ENCODE peak calls at places on chromosome 3, in seven cellular contexts. M is uterus; Y is naive thymus-derived CD4-positive, alpha-beta T cell; I is IMR-90; L is CD8-positive, alpha-beta memory T cell; R is effector memory CD4-positive, alpha-beta T cell; B is SJSA1. P is an unnamed sample.

GRCh38 chr3:72968280-72968679 is 28.3 kb upstream of the PPP4R2 start:
- DNase-seq in M (no peak), Y (no peak), I (no peak), L (no peak), R (no peak), B (no peak), P (no peak)

GRCh38 chr3:111913163-111913763 is 54.2 kb downstream of the PHLDB2 start:
- DNase-seq in M (no peak), Y (no peak), I (no peak), L (no peak), R (no peak), B (no peak), P (no peak)

GRCh38 chr3:60190073-60190472 is 1061.2 kb downstream of the FHIT start:
- DNase-seq in M (no peak), Y (no peak), I (no peak), L (no peak), R (no peak), B (no peak), P (no peak)

GRCh38 chr3:57026918-57027317 is 33.5 kb upstream of the SPATA12 start:
- DNase-seq in M (no peak), Y (no peak), I (peak), L (no peak), R (no peak), B (no peak), P (no peak)

GRCh38 chr3:10198761-10199688 is 34.3 kb downstream of the IRAK2 start:
- DNase-seq in M (no peak), Y (peak), I (peak), L (peak), R (peak), B (no peak), P (no peak)

GRCh38 chr3:105365171-105365535 is 1.6 kb upstream of the ALCAM start:
- DNase-seq in M (no peak), Y (no peak), I (no peak), L (no peak), R (no peak), B (no peak), P (no peak)

GRCh38 chr3:195068045-195068444 is 202.9 kb downstream of the XXYLT1 start:
- DNase-seq in M (peak), Y (no peak), I (peak), L (no peak), R (no peak), B (no peak), P (no peak)

GRCh38 chr3:55167586-55168317 is 239.9 kb upstream of the LRTM1 start:
- DNase-seq in M (no peak), Y (no peak), I (peak), L (no peak), R (no peak), B (peak), P (no peak)

GRCh38 chr3:129329858-129330257 is 51.2 kb downstream of the HMCES start:
- DNase-seq in M (no peak), Y (no peak), I (peak), L (no peak), R (no peak), B (no peak), P (no peak)

GRCh38 chr3:143315766-143316165 is 196.2 kb downstream of the CHST2 start:
- DNase-seq in M (no peak), Y (no peak), I (no peak), L (no peak), R (no peak), B (no peak), P (no peak)

GRCh38 chr3:193857996-193858395 is 265.0 kb downstream of the OPA1 start:
- DNase-seq in M (no peak), Y (no peak), I (peak), L (no peak), R (no peak), B (no peak), P (no peak)

GRCh38 chr3:44883999-44884431 is 9.6 kb downstream of the TGM4 start:
- DNase-seq in M (no peak), Y (no peak), I (peak), L (no peak), R (no peak), B (peak), P (no peak)
- H3K27ac ChIP-seq in M (no peak), Y (no peak), I (peak), L (no peak), R (no peak), B (peak), P (no peak)

GRCh38 chr3:113873293-113873692 is 34.7 kb downstream of the GRAMD1C start:
- DNase-seq in M (no peak), Y (no peak), I (no peak), L (no peak), R (no peak), B (no peak), P (no peak)

GRCh38 chr3:113867506-113867905 is 28.9 kb downstream of the GRAMD1C start:
- DNase-seq in M (no peak), Y (no peak), I (peak), L (no peak), R (no peak), B (peak), P (no peak)
- H3K4me3 ChIP-seq in M (no peak), Y (no peak), I (no peak), L (no peak), R (no peak), B (no peak), P (no peak)

DNA sequence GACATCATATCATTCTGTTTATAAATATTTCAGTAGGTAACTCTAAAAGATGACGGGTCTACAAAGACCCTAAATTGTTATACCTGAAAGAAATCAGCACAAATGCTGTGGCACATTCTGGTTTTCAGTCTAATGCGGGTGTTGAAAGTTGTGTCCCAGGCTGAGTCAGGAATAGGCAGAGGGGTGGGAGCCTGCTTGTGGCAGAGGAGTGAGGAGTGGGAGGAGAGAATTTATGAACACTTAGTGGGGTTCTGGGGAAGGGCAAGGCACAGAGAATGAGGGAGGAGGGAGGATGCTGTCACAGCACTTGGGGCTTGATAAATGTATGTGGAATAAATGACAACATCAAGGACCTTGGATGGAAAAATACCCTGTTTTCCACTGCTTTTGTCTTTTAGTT is 49.2 kb downstream of the ZNF621 start:
- DNase-seq in M (no peak), Y (no peak), I (no peak), L (no peak), R (no peak), B (no peak), P (no peak)
- H3K27ac ChIP-seq in M (no peak), Y (no peak), I (no peak), L (no peak), R (no peak), B (no peak), P (no peak)

DNA sequence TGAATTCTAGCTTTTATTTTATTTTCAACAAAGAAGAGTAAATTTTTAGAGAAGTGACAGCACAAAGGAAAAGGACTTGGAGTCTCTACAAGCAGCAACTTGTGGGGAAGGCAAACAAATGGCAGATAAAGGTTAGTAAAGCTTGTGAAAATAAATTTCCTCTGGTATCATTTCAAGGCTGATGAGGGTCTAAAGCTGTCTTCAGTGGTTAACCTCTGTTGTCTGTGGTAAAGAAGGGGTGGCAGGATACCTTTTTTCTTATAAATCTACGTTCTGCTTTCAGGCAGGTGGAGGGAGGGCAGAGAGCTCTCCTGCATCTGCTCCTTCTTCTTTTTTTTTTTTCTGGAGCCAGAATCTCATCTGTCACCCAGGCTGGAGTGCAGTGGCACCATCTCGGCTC is 50.5 kb downstream of the NMD3 start:
- DNase-seq in M (no peak), Y (no peak), I (no peak), L (no peak), R (no peak), B (no peak), P (no peak)
- H3K4me3 ChIP-seq in M (no peak), Y (no peak), I (no peak), L (no peak), R (no peak), B (no peak), P (no peak)

GRCh38 chr3:159787794-159788205 is 200.8 kb upstream of the IL12A start:
- DNase-seq in M (no peak), Y (no peak), I (peak), L (no peak), R (no peak), B (peak), P (no peak)

GRCh38 chr3:159786489-159787181 is 202.0 kb upstream of the IL12A start:
- DNase-seq in M (no peak), Y (no peak), I (no peak), L (no peak), R (no peak), B (no peak), P (no peak)

GRCh38 chr3:159788291-159788690 is 200.3 kb upstream of the IL12A start:
- DNase-seq in M (no peak), Y (no peak), I (no peak), L (no peak), R (no peak), B (peak), P (no peak)

GRCh38 chr3:159788987-159789386 is 199.6 kb upstream of the IL12A start:
- DNase-seq in M (no peak), Y (no peak), I (no peak), L (no peak), R (no peak), B (no peak), P (no peak)

DNA sequence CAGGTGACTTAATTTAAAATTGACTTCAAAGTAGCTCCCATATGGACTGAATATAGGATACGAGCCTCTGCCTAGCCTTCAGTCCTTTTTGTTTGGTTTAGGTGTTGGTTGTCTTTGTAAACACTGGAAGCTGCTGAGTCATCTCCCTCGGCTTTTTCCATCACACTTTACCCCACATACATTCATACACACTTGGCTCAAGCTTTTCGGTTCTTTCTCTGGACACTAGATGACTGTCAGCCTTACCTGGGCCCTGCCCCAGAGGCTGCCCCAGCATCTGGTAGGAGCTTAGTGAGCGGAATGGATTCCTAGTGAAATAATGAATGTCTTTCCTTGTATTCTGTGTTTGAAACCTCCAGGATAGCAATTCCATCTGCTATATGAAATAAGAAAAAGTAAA is 201.4 kb upstream of the IL12A start:
- DNase-seq in M (no peak), Y (no peak), I (peak), L (no peak), R (no peak), B (peak), P (no peak)
- H3K27ac ChIP-seq in M (no peak), Y (no peak), I (peak), L (no peak), R (no peak), B (peak), P (peak)

DNA sequence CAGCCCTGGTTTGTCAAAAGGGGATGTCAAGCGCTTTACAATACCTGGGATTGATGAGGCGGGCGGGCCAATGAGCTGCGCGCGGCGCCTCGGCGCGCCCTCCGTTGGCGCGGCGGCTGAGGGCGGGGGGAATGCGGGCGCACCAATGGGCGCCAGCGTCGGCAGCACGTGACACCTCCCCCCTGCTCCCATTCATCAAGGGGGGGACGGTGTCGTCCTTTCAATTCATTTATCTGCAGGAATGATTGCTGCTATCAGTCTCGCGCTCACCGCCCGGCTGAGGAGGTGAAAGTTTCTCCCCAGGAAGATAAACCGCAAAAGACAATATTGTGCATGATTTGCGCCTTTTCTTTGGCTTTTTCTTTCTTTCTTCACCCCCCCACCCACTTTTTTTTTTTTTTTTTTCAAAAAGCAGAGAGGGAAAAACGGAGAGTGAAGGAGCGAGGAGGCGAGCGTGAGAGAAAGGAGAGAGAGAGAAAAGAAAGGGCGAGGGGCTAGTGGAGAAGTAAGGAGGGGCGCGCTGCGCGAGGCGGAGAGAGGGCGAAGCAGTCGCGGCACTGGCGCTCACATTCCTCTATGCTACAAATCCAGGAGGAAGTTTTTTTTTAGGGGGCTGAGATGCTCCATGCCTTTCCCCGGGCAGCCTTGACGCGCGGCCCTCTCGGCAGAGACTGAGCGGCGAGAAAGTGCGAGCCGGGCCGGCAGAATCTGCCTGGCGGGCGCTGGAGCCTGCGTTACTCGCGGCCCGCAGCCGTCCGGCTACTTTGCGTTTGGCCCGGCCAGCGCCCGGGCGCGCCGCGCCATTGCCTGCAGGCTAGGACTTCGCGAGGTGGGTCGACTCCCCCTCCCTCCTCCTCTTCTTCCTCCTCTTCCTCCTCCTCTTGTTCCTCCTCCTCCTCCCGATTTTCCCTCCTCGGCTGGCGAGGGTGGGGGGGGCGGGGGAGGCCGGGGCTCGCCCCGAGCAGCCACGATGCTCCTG is at the start of gene ZIC1:
- DNase-seq in M (no peak), Y (no peak), I (no peak), L (no peak), R (no peak), B (peak), P (peak)
- H3K4me3 ChIP-seq in M (peak), Y (no peak), I (no peak), L (no peak), R (no peak), B (peak), P (peak)

GRCh38 chr3:45966969-45967640 is 23.8 kb downstream of the CXCR6 start:
- DNase-seq in M (no peak), Y (no peak), I (no peak), L (no peak), R (no peak), B (no peak), P (peak)

GRCh38 chr3:45965281-45966052 is 22.2 kb downstream of the CXCR6 start:
- DNase-seq in M (no peak), Y (no peak), I (no peak), L (peak), R (no peak), B (no peak), P (no peak)

GRCh38 chr3:45962033-45962432 is 18.8 kb downstream of the CXCR6 start:
- DNase-seq in M (no peak), Y (no peak), I (no peak), L (no peak), R (no peak), B (no peak), P (no peak)

GRCh38 chr3:45966371-45966780 is 23.1 kb downstream of the CXCR6 start:
- DNase-seq in M (no peak), Y (no peak), I (no peak), L (no peak), R (no peak), B (no peak), P (no peak)

GRCh38 chr3:45964139-45964538 is 20.9 kb downstream of the CXCR6 start:
- DNase-seq in M (no peak), Y (no peak), I (no peak), L (no peak), R (no peak), B (no peak), P (no peak)
- H3K27ac ChIP-seq in M (no peak), Y (no peak), I (no peak), L (peak), R (no peak), B (no peak), P (no peak)

DNA sequence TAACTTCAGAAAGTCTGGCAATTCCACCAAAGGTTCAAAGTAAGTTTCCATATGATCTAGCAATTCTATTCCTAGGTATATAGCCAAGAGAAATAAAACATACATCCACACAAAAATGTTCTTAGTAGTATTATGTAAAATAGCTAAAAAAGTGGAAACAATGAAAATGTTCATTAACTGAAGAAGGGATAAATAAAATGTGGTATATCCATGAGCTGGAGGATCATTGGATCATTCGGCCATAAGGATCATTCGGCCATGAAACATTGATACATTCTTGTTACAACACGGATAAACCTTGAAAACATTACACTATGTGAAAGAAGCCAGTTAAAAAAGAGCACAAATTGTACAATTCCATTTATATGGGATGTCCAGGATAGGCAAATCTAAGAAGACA is 2.4 kb downstream of the KPNA4 start:
- DNase-seq in M (no peak), Y (no peak), I (no peak), L (no peak), R (no peak), B (no peak), P (no peak)
- H3K4me3 ChIP-seq in M (no peak), Y (no peak), I (no peak), L (no peak), R (no peak), B (no peak), P (no peak)

P was measured in dorsolateral prefrontal cortex.